ENCODE peak calls at places on chromosomes 4 and X, in four cellular contexts. E is WTC11, O is HepG2, W is K562. L is an unnamed sample.

GRCh38 chr4:149715822-149716585 is 99.6 kb downstream of the IQCM start:
- DNase-seq in O (no peak), E (no peak), W (no peak), L (no peak)

GRCh38 chrX:19670321-19670750 is 155.0 kb upstream of the MAP3K15 start:
- DNase-seq in E (no peak), W (no peak), O (peak), L (no peak)

GRCh38 chr4:48017108-48017527 is 546 bp downstream of the NIPAL1 start:
- DNase-seq in O (no peak), W (peak), E (peak), L (peak)

GRCh38 chr4:84944952-84945351 is 21.5 kb downstream of the WDFY3 start:
- DNase-seq in O (peak), E (no peak), W (no peak), L (no peak)

GRCh38 chrX:16185725-16186136 is 18.4 kb downstream of the MAGEB17 start:
- DNase-seq in O (no peak), W (peak), E (no peak), L (peak)

GRCh38 chr4:152408514-152409327 is 127.2 kb downstream of the FBXW7 start:
- DNase-seq in E (no peak), O (peak), W (peak), L (peak)

GRCh38 chr4:41323186-41323585 is 66.5 kb downstream of the UCHL1 start:
- DNase-seq in O (no peak), E (no peak), W (no peak), L (no peak)

GRCh38 chr4:22897520-22898108 is 204.9 kb downstream of the GBA3 start:
- DNase-seq in E (peak), W (peak), O (peak), L (peak)

GRCh38 chr4:53706422-53707032 is 115.2 kb upstream of the LNX1 start:
- DNase-seq in E (no peak), O (peak), W (peak), L (peak)

GRCh38 chr4:41709844-41710481 is 38.6 kb downstream of the PHOX2B start:
- DNase-seq in E (no peak), O (no peak), W (no peak), L (peak)

GRCh38 chr4:184814686-184815045 is 11.1 kb downstream of the ACSL1 start:
- DNase-seq in W (no peak), O (no peak), E (no peak), L (no peak)

GRCh38 chr4:95181446-95182306 is 367.1 kb downstream of the UNC5C start:
- DNase-seq in E (peak), O (no peak), W (peak), L (no peak)

GRCh38 chr4:84258905-84259830 is 239.9 kb downstream of the NKX6-1 start:
- DNase-seq in O (peak), E (no peak), W (peak), L (peak)

GRCh38 chr4:153676984-153677383 is 7.1 kb upstream of the TLR2 start:
- DNase-seq in O (no peak), W (no peak), E (no peak), L (peak)

GRCh38 chr4:74531952-74532794 is 87.2 kb downstream of the AREG start:
- DNase-seq in E (no peak), O (peak), W (peak), L (peak)

GRCh38 chrX:2627272-2627867 is 63.7 kb upstream of the CD99 start:
- DNase-seq in O (peak), E (peak), W (peak), L (peak)

GRCh38 chr4:143482753-143483362 is 30.6 kb upstream of the SMARCA5 start:
- DNase-seq in O (peak), E (no peak), W (peak), L (peak)

GRCh38 chrX:138986866-138987265 is 275.3 kb upstream of the FGF13 start:
- DNase-seq in O (no peak), E (no peak), W (no peak), L (no peak)

GRCh38 chr4:139245590-139245989 is 34.4 kb downstream of the MGARP start:
- DNase-seq in E (no peak), W (no peak), O (no peak), L (no peak)

GRCh38 chrX:99703467-99703866 is 706.6 kb downstream of the PCDH19 start:
- DNase-seq in W (no peak), E (no peak), O (no peak), L (no peak)

GRCh38 chr4:173736840-173737239 is 206.8 kb upstream of the HAND2 start:
- DNase-seq in E (no peak), W (no peak), O (no peak), L (no peak)

GRCh38 chr4:76679691-76680090 is 218.3 kb downstream of the SOWAHB start:
- DNase-seq in O (no peak), W (no peak), E (no peak), L (no peak)

GRCh38 chr4:17492876-17493275 is 19.0 kb downstream of the QDPR start:
- DNase-seq in E (no peak), O (no peak), W (no peak), L (no peak)

GRCh38 chrX:108261541-108262218 is 170.1 kb downstream of the ATG4A start:
- DNase-seq in O (peak), W (no peak), E (no peak), L (no peak)

GRCh38 chr4:80072607-80073361 is at the start of gene ANTXR2:
- DNase-seq in W (peak), E (peak), O (peak), L (peak)

GRCh38 chrX:16573781-16574180 is 76.2 kb upstream of the S100G start:
- DNase-seq in O (no peak), E (no peak), W (no peak), L (no peak)

GRCh38 chr4:67727124-67727850 is 26.3 kb upstream of the UBA6 start:
- DNase-seq in W (no peak), E (no peak), O (no peak), L (no peak)

GRCh38 chrX:9337056-9337455 is 127.8 kb upstream of the TBL1X start:
- DNase-seq in E (no peak), W (no peak), O (no peak), L (no peak)

GRCh38 chrX:86028681-86029080 is 18.7 kb downstream of the CHM start:
- DNase-seq in W (no peak), O (no peak), E (no peak), L (no peak)

GRCh38 chrX:136259543-136259942 is 8.3 kb upstream of the MAP7D3 start:
- DNase-seq in O (no peak), W (no peak), E (no peak), L (no peak)

GRCh38 chrX:25300994-25301393 is 285.2 kb upstream of the ARX start:
- DNase-seq in E (no peak), O (no peak), W (no peak), L (no peak)

GRCh38 chrX:123408856-123409737 is 225.0 kb downstream of the GRIA3 start:
- DNase-seq in E (no peak), O (no peak), W (no peak), L (no peak)

GRCh38 chr4:187208641-187209040 is 485.0 kb upstream of the FAT1 start:
- DNase-seq in O (peak), E (no peak), W (no peak), L (peak)
- TF ChIP-seq NR3C1 in O (no peak), E (no peak), W (no peak), L (no peak)

DNA sequence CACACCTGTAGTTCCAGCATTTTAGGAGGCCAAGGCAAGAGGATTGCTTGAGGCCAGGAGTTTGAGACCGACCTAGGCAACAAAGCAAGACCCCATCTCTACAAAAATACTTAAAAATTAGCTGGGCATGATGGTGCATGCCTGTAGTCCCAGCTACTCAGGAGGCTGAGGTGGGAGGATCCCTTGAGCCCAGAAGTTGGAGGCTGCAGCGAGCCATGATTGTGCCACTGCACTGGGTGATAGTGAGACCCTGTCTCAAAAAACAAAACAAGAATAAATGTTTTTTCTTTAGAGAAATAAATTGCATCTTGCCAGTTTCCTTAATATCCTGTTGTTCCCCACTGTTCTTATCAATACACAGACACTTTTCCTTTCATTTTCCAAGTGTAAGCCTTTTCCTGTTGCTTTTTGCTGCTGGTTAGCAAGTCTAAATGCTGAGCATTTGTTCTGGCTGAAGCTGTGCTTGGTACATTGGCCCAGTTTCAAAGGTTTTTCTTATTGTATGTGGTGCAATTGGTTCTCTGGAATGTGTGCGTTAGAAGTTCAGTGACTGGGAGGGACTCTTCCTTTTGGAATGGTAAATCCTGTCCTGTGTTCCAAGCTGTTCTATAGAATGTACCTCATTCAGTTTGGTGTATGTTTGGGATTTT is 98.2 kb downstream of the AFF1 start:
- DNase-seq in E (no peak), W (no peak), O (peak), L (no peak)
- TF ChIP-seq NR3C1 in E (no peak), W (no peak), O (no peak), L (no peak)

GRCh38 chrX:11053351-11053750 is 57.8 kb upstream of the HCCS start:
- DNase-seq in E (no peak), O (no peak), W (no peak), L (peak)
- TF ChIP-seq NR3C1 in E (no peak), O (no peak), W (no peak), L (no peak)

GRCh38 chrX:45068555-45068954 is 132.1 kb downstream of the DIPK2B start:
- DNase-seq in E (no peak), O (no peak), W (no peak), L (no peak)
- TF ChIP-seq NR3C1 in E (no peak), O (no peak), W (no peak), L (no peak)

DNA sequence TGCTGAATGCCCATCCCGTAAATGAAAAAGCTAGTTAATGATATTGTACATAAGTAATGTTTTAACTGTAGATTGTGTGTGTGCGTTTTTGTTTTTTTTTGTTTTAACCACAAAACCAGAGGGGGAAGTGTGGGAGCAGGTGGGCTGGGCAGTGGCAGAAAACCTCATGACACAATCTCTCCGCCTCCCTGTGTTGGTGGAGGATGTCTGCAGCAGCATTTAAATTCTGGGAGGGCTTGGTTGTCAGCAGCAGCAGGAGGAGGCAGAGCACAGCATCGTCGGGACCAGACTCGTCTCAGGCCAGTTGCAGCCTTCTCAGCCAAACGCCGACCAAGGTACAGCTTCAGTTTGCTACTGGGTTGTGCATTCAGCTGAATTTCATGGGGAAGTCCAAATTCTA is at the start of gene SPP1:
- DNase-seq in O (peak), W (no peak), E (peak), L (peak)
- TF ChIP-seq NR3C1 in O (no peak), W (no peak), E (no peak), L (no peak)

GRCh38 chr4:4686396-4686795 is 144.5 kb upstream of the STX18 start:
- DNase-seq in W (no peak), O (no peak), E (no peak), L (no peak)

GRCh38 chr4:4687100-4687499 is 145.3 kb upstream of the STX18 start:
- DNase-seq in O (no peak), E (no peak), W (no peak), L (no peak)

GRCh38 chr4:4687935-4688727 is 146.3 kb upstream of the STX18 start:
- DNase-seq in W (no peak), E (no peak), O (no peak), L (no peak)

GRCh38 chr4:4689694-4690440 is 148.0 kb upstream of the STX18 start:
- DNase-seq in O (no peak), W (no peak), E (no peak), L (no peak)

GRCh38 chr4:4685810-4686209 is 144.0 kb upstream of the STX18 start:
- DNase-seq in E (no peak), O (no peak), W (no peak), L (no peak)
- TF ChIP-seq NR3C1 in E (no peak), O (no peak), W (no peak), L (no peak)

DNA sequence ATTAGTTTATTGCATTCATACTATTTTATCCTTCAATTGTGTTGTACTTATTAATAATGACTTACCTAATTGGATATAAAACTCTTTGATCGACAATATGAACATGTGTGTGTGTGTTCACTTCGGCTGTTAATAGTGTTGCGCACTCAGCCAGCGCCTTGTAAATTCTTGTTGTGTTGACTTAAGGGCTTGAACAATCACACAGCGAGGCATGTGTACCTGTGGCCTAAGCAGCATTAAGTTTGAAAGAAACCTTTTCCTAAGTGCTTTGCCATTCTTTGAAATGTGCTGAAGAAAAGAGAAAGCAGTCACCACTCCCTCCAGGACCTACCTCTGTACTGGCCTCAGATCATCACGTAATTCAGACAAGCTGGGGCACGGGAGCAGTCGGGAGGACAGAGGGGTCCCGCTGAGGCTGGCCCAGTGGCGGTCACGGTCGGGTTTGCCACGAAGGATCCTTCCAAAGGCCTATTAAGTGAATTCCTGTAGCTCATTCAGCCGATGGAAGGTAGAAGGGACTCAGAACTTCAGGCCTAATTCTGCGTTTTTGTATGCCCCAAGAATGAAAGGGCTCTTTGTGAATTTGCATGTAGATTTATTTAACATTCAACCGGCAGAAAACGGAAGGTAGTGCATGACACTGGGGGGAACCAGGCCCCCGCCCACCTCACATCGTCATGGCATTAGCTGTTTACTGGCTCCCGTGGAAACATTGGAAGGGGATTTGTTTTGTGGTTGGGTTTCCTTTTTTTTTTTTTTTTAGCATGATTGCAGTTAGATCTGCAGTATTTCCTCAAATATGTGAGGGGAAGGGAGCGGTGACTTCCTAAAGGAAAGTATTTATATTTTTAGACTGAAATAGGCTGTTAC is 106.3 kb downstream of the TRAPPC11 start:
- DNase-seq in E (no peak), O (peak), W (no peak), L (no peak)
- TF ChIP-seq NR3C1 in E (no peak), O (no peak), W (no peak), L (no peak)

GRCh38 chr4:8410066-8410600 is 30.4 kb downstream of the ACOX3 start:
- DNase-seq in O (no peak), W (no peak), E (no peak), L (no peak)

GRCh38 chr4:8407756-8408155 is 32.8 kb downstream of the ACOX3 start:
- DNase-seq in O (no peak), E (no peak), W (no peak), L (no peak)

GRCh38 chr4:8411351-8412180 is 29.0 kb downstream of the ACOX3 start:
- DNase-seq in W (no peak), O (no peak), E (no peak), L (no peak)

GRCh38 chr4:8410641-8411271 is 29.8 kb downstream of the ACOX3 start:
- DNase-seq in E (peak), O (peak), W (peak), L (peak)

DNA sequence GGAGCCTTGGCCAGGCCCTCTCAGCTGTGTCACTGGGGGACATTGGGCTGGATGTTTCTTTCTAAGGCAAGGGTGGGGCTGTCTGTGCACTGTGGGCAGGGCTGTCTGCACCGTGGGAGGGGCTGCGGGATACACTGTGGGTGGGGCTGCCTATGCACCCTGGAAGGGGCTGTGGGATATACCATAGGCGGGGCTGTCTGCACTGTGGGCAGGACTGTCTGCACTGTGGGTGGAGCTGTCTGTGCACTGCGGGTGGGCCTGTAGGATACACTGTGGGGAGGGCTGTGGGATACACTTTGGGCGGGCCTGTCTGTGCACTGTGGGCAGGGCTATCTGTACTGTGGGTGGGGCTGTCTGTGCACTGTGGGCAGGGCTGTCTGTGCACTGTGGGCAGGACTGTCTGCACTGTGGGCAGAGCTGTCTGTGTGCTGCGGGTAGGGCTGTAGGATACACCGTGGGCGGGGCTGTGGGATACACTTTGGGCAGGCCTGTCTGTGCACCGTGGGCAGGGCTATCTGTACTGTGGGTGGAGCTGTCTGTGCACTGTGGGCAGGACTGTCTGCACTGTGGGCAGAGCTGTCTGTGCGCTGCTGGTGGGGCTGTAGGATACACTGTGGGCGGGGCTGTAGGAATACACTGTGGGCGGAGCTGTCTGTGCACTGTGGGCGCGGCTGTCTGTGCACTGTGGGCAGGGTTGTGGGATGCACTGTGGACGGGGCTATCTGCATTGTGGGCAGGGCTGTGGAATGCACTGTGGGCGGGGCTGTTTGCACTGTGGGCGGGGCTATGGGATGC is 31.1 kb downstream of the ACOX3 start:
- DNase-seq in O (no peak), E (no peak), W (peak), L (peak)
- TF ChIP-seq NR3C1 in O (no peak), E (no peak), W (no peak), L (no peak)

L was measured in A549.